ENCODE peak calls at places on chromosomes 2 and 18, in six cellular contexts. W is left lung, R is mammary epithelial cell, D is lung, T is PC-3, E is A549. P is an unnamed sample.

GRCh38 chr2:12155308-12156061 is 409.1 kb downstream of the LPIN1 start:
- DNase-seq in W (no peak), R (peak), D (no peak), T (peak), E (no peak), P (peak)

GRCh38 chr18:49476664-49477411 is 10.2 kb downstream of the C18orf32 start:
- DNase-seq in W (peak), R (peak), D (peak), T (peak), E (peak), P (peak)

GRCh38 chr2:228446732-228447131 is 265.2 kb upstream of the SPHKAP start:
- DNase-seq in W (no peak), R (no peak), D (no peak), T (no peak), E (no peak), P (no peak)

GRCh38 chr2:144708641-144709040 is 188.7 kb upstream of the ZEB2 start:
- DNase-seq in W (no peak), R (no peak), D (no peak), T (no peak), E (no peak), P (no peak)

GRCh38 chr2:143029141-143029540 is 100.1 kb upstream of the ARHGAP15 start:
- DNase-seq in W (no peak), R (peak), D (no peak), T (peak), E (no peak), P (no peak)

GRCh38 chr18:6013101-6013790 is 117.9 kb upstream of the TMEM200C start:
- DNase-seq in W (no peak), R (no peak), D (no peak), T (no peak), E (no peak), P (no peak)

GRCh38 chr2:214019229-214019972 is 391.5 kb upstream of the VWC2L start:
- DNase-seq in W (no peak), R (peak), D (peak), T (peak), E (peak), P (peak)

GRCh38 chr18:6056171-6056932 is 161.0 kb upstream of the TMEM200C start:
- DNase-seq in W (no peak), R (no peak), D (no peak), T (peak), E (no peak), P (no peak)

GRCh38 chr18:22314406-22314805 is 103.3 kb downstream of the CTAGE1 start:
- DNase-seq in W (no peak), R (peak), D (no peak), T (peak), E (no peak), P (peak)

GRCh38 chr2:8067784-8068336 is 614.0 kb upstream of the ID2 start:
- DNase-seq in W (no peak), R (no peak), D (no peak), T (no peak), E (no peak), P (no peak)

GRCh38 chr2:106581755-106582430 is 94.7 kb downstream of the CD8B2 start:
- DNase-seq in W (peak), R (peak), D (no peak), T (peak), E (peak), P (peak)
- TF ChIP-seq CTCF in W (no peak), R (peak), D (no peak), T (no peak), E (no peak), P (no peak)

GRCh38 chr2:47173986-47174730 is 19.1 kb upstream of the STPG4 start:
- DNase-seq in W (no peak), R (peak), D (no peak), T (no peak), E (no peak), P (no peak)

GRCh38 chr2:47172156-47172921 is 17.2 kb upstream of the STPG4 start:
- DNase-seq in W (no peak), R (no peak), D (no peak), T (peak), E (peak), P (no peak)

GRCh38 chr2:47172922-47173695 is 18.0 kb upstream of the STPG4 start:
- DNase-seq in W (no peak), R (no peak), D (no peak), T (no peak), E (no peak), P (no peak)

GRCh38 chr2:47167149-47167548 is 12.0 kb upstream of the STPG4 start:
- DNase-seq in W (no peak), R (no peak), D (no peak), T (no peak), E (no peak), P (no peak)

DNA sequence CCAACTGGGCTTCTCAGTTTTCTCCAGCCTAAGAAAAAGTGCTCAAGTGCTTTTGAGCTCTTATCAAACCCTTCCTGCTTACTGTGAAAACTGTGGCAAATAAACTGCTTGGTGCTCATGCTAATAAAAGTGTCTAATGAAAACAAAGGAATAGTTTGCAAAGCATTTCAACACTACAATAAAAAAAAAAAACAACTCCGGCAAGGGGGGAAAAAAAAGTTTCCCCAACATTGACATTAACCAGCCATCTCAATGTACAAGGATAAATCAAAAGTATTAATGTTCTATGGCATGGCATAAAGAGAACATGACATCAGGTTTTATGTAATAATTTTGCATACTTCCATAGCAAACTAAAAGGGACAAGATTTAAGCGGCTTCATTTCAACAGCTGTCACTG is 14.7 kb upstream of the STPG4 start:
- DNase-seq in W (no peak), R (no peak), D (no peak), T (no peak), E (no peak), P (no peak)
- H3K27ac ChIP-seq in W (no peak), R (no peak), D (no peak), T (no peak), E (no peak), P (no peak)

GRCh38 chr2:241859436-241860183 is 916 bp upstream of the PDCD1 start:
- DNase-seq in W (peak), R (no peak), D (no peak), T (no peak), E (no peak), P (no peak)
- TF ChIP-seq CTCF in W (no peak), R (no peak), D (no peak), T (peak), E (no peak), P (no peak)

DNA sequence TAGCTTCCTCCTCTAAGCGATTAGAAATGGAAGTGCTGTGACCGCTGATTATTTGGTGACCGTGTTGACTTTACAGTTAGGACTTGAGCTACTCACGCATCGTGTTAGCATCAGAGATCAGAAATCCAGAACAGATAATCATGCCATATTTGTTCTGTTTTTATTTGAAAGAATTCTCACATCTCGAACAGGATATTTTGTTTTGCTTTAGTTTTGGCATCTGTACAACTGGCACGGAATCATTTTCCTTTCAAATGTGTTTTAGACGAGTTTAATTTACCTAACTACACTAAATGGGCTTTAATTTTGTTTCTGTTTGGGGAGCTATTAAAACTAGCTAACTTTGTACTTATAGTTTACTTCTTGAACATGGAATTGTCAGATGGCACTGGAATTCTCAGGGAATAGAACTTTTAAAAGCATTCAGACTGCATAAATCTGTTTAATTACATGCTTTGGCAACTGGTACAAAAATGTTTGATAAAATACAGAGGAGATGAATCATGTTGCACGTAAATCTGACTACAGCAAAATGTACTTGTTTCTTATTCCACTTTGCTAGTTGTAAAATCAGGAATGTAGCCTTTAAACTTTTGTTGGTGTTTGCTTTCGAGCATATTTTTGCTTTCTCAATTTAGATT is 1.4 kb downstream of the ITPRID2 start:
- DNase-seq in W (no peak), R (peak), D (no peak), T (peak), E (no peak), P (no peak)
- H3K27ac ChIP-seq in W (peak), R (peak), D (peak), T (peak), E (peak), P (peak)

GRCh38 chr18:25247725-25248124 is 104.2 kb downstream of the ZNF521 start:
- DNase-seq in W (no peak), R (no peak), D (no peak), T (peak), E (no peak), P (no peak)
- TF ChIP-seq CTCF in W (no peak), R (no peak), D (no peak), T (no peak), E (no peak), P (no peak)

GRCh38 chr2:177478907-177479306 is 86.3 kb downstream of the AGPS start:
- DNase-seq in W (no peak), R (no peak), D (no peak), T (no peak), E (no peak), P (no peak)
- H3K27ac ChIP-seq in W (no peak), R (no peak), D (no peak), T (no peak), E (no peak), P (no peak)

GRCh38 chr18:33264566-33264965 is 176.0 kb downstream of the CCDC178 start:
- DNase-seq in W (no peak), R (no peak), D (no peak), T (no peak), E (no peak), P (no peak)
- TF ChIP-seq CTCF in W (no peak), R (no peak), D (no peak), T (no peak), E (no peak), P (no peak)

P was measured in RWPE1.